ENCODE peak calls at places on chromosome 17, in five cellular contexts. P is NCI-H2081 treated with DMSO at 0.1 percent for 48 hours; C is CD8-positive, alpha-beta T cell; M is HS-5; F is NCI-H1930. N is an unnamed sample.

GRCh38 chr17:21217346-21217745 is 3.4 kb upstream of the TMEM11 start:
- DNase-seq in P (no peak), C (no peak), M (no peak), F (no peak), N (no peak)

GRCh38 chr17:60390881-60391418 is 983 bp downstream of the USP32 start:
- DNase-seq in P (no peak), C (peak), M (peak), F (no peak), N (peak)

GRCh38 chr17:79814966-79815835 is 18.3 kb upstream of the CBX8 start:
- DNase-seq in P (no peak), C (no peak), M (no peak), F (no peak), N (no peak)

GRCh38 chr17:67619555-67619954 is 98.2 kb upstream of the NOL11 start:
- DNase-seq in P (no peak), C (no peak), M (no peak), F (no peak), N (no peak)

GRCh38 chr17:21680366-21680765 is 12.0 kb upstream of the KCNJ18 start:
- DNase-seq in P (no peak), C (no peak), M (no peak), F (no peak), N (no peak)

GRCh38 chr17:39719966-39720365 is 10.4 kb downstream of the MIEN1 start:
- DNase-seq in P (no peak), C (no peak), M (no peak), F (no peak), N (no peak)

GRCh38 chr17:66426397-66427033 is 124.1 kb downstream of the PRKCA start:
- DNase-seq in P (no peak), C (peak), M (no peak), F (no peak), N (peak)

GRCh38 chr17:81615401-81615930 is 21.4 kb downstream of the NPLOC4 start:
- DNase-seq in P (no peak), C (no peak), M (no peak), F (no peak), N (no peak)

GRCh38 chr17:43020789-43021738 is 1.1 kb downstream of the VAT1 start:
- DNase-seq in P (no peak), C (peak), M (peak), F (no peak), N (no peak)

GRCh38 chr17:82675476-82676245 is 22.8 kb downstream of the RAB40B start:
- DNase-seq in P (no peak), C (no peak), M (no peak), F (no peak), N (no peak)

GRCh38 chr17:49249292-49249794 is 18.8 kb upstream of the PHOSPHO1 start:
- DNase-seq in P (no peak), C (no peak), M (no peak), F (no peak), N (no peak)

GRCh38 chr17:38341035-38341721 is 2.6 kb downstream of the GPR179 start:
- DNase-seq in P (peak), C (no peak), M (no peak), F (no peak), N (no peak)

GRCh38 chr17:71830916-71831315 is 289.9 kb upstream of the SOX9 start:
- DNase-seq in P (no peak), C (no peak), M (no peak), F (no peak), N (no peak)

GRCh38 chr17:64411999-64412771 is 21.5 kb upstream of the PECAM1 start:
- DNase-seq in P (no peak), C (no peak), M (no peak), F (peak), N (no peak)

GRCh38 chr17:50087246-50087911 is 7.8 kb upstream of the PDK2 start:
- DNase-seq in P (no peak), C (peak), M (peak), F (no peak), N (peak)

GRCh38 chr17:30160419-30161172 is 44.0 kb downstream of the NSRP1 start:
- DNase-seq in P (no peak), C (no peak), M (no peak), F (peak), N (no peak)

GRCh38 chr17:35088647-35088910 is 25.1 kb upstream of the RFFL start:
- DNase-seq in P (no peak), C (no peak), M (no peak), F (no peak), N (no peak)

GRCh38 chr17:78568494-78569115 is 8.6 kb downstream of the DNAH17 start:
- DNase-seq in P (no peak), C (no peak), M (no peak), F (no peak), N (no peak)

GRCh38 chr17:50439008-50439407 is 13.0 kb downstream of the ACSF2 start:
- DNase-seq in P (no peak), C (no peak), M (no peak), F (no peak), N (no peak)

GRCh38 chr17:68294196-68294555 is 2.9 kb downstream of the ARSG start:
- DNase-seq in P (no peak), C (no peak), M (no peak), F (no peak), N (no peak)

GRCh38 chr17:17740627-17741237 is 59.5 kb downstream of the RAI1 start:
- DNase-seq in P (no peak), C (peak), M (no peak), F (no peak), N (peak)

N was measured in CD4-positive, CD25-positive, alpha-beta regulatory T cell.